ENCODE peak calls at places on chromosomes 2 and 18, in four cellular contexts. J is cardiac muscle cell, H is astrocyte of the spinal cord, E is fibroblast of pulmonary artery. G is an unnamed sample.

GRCh38 chr2:3613524-3613905 is 18.6 kb downstream of the COLEC11 start:
- DNase-seq in H (no peak), J (no peak), E (no peak), G (no peak)

GRCh38 chr2:45700407-45701013 is 49.0 kb downstream of the PRKCE start:
- DNase-seq in H (no peak), E (no peak), J (no peak), G (no peak)

GRCh38 chr2:174397773-174398172 is 2.2 kb downstream of the SCRN3 start:
- DNase-seq in J (no peak), E (no peak), H (no peak), G (no peak)

GRCh38 chr18:60322591-60322990 is 50.0 kb downstream of the MC4R start:
- DNase-seq in E (no peak), J (no peak), H (no peak), G (no peak)

GRCh38 chr2:74481961-74482800 is 617 bp downstream of the CCDC142 start:
- DNase-seq in H (no peak), J (peak), E (no peak), G (peak)

GRCh38 chr2:160321025-160321424 is 121.0 kb upstream of the ITGB6 start:
- DNase-seq in J (no peak), E (no peak), H (no peak), G (no peak)

GRCh38 chr18:74896390-74896991 is 298.8 kb downstream of the ZNF407 start:
- DNase-seq in J (no peak), H (peak), E (peak), G (no peak)

GRCh38 chr2:201266629-201267028 is 6.3 kb downstream of the CASP8 start:
- DNase-seq in J (no peak), H (no peak), E (no peak), G (no peak)

GRCh38 chr2:234178309-234179030 is 128.0 kb downstream of the SPP2 start:
- DNase-seq in J (peak), H (peak), E (peak), G (peak)

GRCh38 chr2:111095426-111095825 is 25.3 kb upstream of the BCL2L11 start:
- DNase-seq in H (no peak), J (no peak), E (no peak), G (no peak)

GRCh38 chr18:76349067-76349715 is 145.9 kb downstream of the ZNF516 start:
- DNase-seq in E (peak), H (peak), J (peak), G (peak)

GRCh38 chr2:196096264-196096663 is 27.6 kb upstream of the DNAH7 start:
- DNase-seq in E (no peak), J (no peak), H (no peak), G (no peak)

GRCh38 chr2:14907014-14907612 is 274.6 kb downstream of the LRATD1 start:
- DNase-seq in E (no peak), J (no peak), H (no peak), G (no peak)

GRCh38 chr2:15925819-15926218 is 14.5 kb upstream of the MYCN start:
- DNase-seq in J (no peak), E (no peak), H (no peak), G (no peak)

GRCh38 chr2:128544321-128545037 is 225.8 kb upstream of the HS6ST1 start:
- DNase-seq in E (no peak), H (no peak), J (no peak), G (no peak)

GRCh38 chr2:46655551-46656436 is 176.4 kb downstream of the TMEM247 start:
- DNase-seq in J (peak), H (no peak), E (peak), G (no peak)

DNA sequence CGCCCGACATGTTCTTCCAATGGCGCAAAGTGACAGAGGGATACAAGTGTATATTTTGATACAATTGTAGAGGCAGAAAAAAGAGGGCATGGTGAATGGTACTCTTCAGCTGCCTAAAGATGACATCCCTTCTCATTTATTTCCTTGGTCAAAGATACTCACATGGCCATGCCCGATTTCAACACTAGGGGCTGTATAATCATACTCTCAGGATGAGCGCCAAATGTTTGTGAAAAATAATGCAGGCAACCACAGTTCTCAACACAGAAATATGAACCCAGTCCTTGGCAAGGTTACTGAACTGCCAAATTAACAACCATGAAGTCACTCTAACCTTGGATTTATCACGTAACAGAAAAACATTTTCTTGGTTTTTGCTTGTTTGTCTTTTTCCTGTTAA is 204.4 kb downstream of the CCDC102B start:
- DNase-seq in J (no peak), H (no peak), E (no peak), G (no peak)
- TF ChIP-seq CTCF in J (no peak), H (peak), E (peak), G (peak)

GRCh38 chr2:20618886-20619521 is 31.9 kb downstream of the HS1BP3 start:
- DNase-seq in J (no peak), H (no peak), E (no peak), G (no peak)

GRCh38 chr2:20618468-20618885 is 32.4 kb downstream of the HS1BP3 start:
- DNase-seq in E (peak), H (no peak), J (no peak), G (peak)

GRCh38 chr2:20617081-20617575 is 33.8 kb downstream of the HS1BP3 start:
- DNase-seq in H (no peak), E (peak), J (peak), G (peak)

GRCh38 chr2:20616341-20616871 is 34.5 kb downstream of the HS1BP3 start:
- DNase-seq in H (no peak), J (no peak), E (no peak), G (peak)

DNA sequence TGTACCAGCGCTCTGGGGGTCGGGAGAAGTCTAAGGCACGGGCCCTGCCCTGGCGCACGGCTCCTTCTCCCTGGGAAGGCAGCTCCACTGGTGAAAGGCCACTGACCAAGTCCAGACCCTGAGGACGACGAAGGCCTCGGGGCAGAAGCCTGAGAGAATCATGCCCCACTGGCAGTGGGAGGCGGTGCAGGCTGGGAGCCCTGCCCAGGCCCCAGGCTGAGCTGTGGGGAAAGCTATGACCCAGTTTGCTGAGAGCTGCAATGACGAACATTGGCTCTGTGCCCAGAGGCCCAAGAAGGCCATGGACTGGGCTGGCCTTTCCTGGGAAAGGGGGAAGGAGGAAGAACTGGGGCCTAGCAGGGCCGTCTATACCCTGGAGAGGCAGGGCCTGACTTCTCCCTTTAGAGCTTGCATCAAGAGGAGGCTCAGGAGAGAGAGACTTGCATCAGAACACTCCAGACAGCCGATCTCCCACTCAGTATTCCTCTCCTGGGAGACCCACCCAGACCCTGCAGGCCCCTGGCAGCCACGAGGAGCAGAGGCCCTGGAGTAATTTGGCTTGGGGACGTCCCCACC is 32.9 kb downstream of the HS1BP3 start:
- DNase-seq in H (peak), E (peak), J (peak), G (peak)
- H3K4me3 ChIP-seq in H (no peak), E (no peak), J (no peak), G (no peak)

GRCh38 chr2:105789745-105790466 is 45.2 kb downstream of the NCK2 start:
- DNase-seq in H (peak), J (peak), E (peak), G (no peak)

GRCh38 chr2:105786231-105787230 is 41.8 kb downstream of the NCK2 start:
- DNase-seq in J (no peak), H (no peak), E (no peak), G (no peak)

GRCh38 chr2:105785095-105785847 is 40.6 kb downstream of the NCK2 start:
- DNase-seq in J (no peak), E (no peak), H (no peak), G (no peak)

GRCh38 chr2:105788670-105789290 is 44.1 kb downstream of the NCK2 start:
- DNase-seq in E (no peak), H (no peak), J (peak), G (no peak)

DNA sequence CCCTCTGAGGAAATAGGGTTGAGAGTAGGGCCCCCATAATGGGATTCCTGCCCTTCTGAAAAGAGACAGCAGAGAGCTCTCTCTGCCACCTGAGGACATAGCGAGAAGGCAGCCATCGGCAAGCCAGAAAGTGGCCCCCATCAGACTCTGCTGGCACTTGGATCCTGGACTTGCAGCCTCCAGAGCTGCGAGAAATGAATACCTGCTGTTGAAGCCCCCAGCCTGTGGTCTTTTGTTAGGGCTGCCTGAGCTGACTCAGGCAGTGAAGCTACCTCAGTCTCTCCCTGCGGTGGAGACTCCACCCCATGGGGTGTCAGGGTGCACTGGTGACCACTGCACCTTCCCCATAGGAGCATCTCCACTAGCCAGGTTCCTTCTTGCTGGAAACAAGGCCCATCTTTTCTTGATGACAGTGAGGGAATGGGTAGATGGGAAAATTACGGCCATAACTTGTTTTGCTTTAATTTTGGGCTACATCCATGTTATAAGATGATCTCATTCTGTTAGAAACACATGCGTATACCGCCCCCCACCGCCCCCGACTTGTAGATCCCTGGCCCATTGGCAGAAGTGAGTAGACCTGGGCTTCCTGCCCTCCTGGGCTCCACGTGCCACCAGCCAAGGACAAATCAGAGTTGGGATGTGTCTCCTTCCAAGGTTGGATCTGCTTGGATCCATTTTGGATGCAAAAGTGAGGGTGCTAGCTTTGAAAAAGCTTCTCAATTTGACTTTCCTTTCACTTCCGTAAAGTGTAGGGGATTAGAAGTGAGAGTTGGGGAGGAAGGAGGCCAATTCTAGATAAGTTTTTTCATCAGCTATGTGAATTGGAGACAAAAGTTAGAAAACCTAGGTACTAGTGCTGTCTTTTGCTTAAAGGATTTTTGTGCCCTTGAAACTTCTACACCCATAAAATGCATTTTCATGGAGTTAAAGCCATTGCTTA is 42.9 kb downstream of the NCK2 start:
- DNase-seq in E (peak), J (no peak), H (no peak), G (no peak)
- TF ChIP-seq CTCF in E (peak), J (no peak), H (no peak), G (no peak)

DNA sequence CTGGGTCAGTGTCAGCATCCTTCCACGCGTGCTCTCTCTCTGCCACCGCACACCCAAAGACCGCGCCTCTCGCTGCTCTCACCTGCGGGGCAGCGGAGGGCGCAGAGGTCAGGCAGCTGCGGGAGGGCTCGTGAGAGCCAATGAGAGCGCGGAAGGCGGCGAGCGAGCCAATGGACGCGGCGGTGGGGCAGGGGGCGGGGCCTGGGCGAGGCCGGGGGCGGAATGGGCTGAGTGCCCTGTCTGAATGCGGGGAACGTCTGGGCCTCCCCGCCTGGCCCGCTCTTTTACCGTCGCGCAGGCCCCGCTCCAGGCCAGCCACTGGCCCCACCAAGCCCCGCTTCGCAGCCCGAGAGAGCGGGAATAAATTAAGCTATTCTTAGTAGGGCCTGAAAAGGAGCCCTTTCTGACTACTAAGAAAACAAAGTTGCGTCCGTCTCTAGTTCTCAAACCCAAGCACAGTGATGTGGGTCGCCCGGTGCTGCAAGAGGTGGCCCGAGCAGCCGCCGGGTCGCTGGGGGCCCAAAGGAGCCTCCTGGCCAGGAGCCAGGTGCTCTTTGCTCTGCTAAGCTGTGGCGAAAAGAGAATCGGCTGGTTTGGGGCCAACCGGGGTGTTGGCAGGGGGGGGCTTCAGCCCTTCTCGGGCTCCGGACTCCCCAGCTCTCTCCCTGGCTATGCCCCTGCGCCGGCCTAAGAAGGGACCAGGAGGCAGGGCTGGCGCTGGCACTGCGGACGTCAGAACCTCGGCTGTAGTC is 81.1 kb upstream of the GLI2 start:
- DNase-seq in H (no peak), E (no peak), J (no peak), G (no peak)
- H3K4me3 ChIP-seq in H (no peak), E (no peak), J (no peak), G (no peak)

GRCh38 chr2:231394201-231395141 is 1.0 kb upstream of the B3GNT7 start:
- DNase-seq in E (no peak), H (no peak), J (no peak), G (no peak)
- TF ChIP-seq CTCF in E (peak), H (peak), J (peak), G (no peak)

GRCh38 chr2:216775043-216775453 is 79.7 kb upstream of the IGFBP5 start:
- DNase-seq in E (peak), J (peak), H (peak), G (peak)
- H3K4me3 ChIP-seq in E (no peak), J (no peak), H (no peak), G (no peak)

GRCh38 chr2:62410015-62410453 is 96.0 kb downstream of the TMEM17 start:
- DNase-seq in H (peak), E (peak), J (no peak), G (peak)
- TF ChIP-seq CTCF in H (peak), E (peak), J (no peak), G (peak)

GRCh38 chr18:44507729-44508325 is 172.9 kb upstream of the SETBP1 start:
- DNase-seq in E (peak), H (no peak), J (peak), G (no peak)

GRCh38 chr18:44508474-44508873 is 172.2 kb upstream of the SETBP1 start:
- DNase-seq in J (no peak), H (no peak), E (no peak), G (no peak)

GRCh38 chr18:44510376-44510775 is 170.3 kb upstream of the SETBP1 start:
- DNase-seq in J (no peak), E (peak), H (no peak), G (no peak)

GRCh38 chr18:44513233-44513632 is 167.5 kb upstream of the SETBP1 start:
- DNase-seq in J (no peak), E (no peak), H (no peak), G (no peak)

DNA sequence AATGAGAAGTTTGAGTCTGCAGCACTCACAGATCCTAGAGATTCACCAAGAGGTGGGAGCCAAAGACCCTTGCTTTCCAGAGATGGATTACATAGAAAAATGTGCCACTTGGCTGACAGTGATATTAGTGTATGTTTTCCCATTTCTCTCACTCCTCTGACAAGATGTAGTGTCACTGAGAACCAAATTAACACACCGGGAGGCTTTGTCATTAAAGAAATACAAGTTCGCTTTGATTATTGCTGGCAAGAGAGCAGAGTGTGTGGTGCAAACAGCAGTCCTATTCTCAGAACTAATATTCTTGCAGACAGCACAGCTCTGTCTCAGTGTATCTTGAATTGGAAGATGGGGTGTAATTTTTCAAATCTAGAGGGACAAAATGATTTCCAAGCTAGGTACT is 171.6 kb upstream of the SETBP1 start:
- DNase-seq in E (no peak), J (no peak), H (no peak), G (no peak)
- H3K4me3 ChIP-seq in E (no peak), J (no peak), H (no peak), G (no peak)

GRCh38 chr2:199943373-199943772 is 11.9 kb downstream of the TYW5 start:
- DNase-seq in H (no peak), J (no peak), E (no peak), G (no peak)
- TF ChIP-seq CTCF in H (no peak), J (no peak), E (no peak), G (no peak)